ENCODE peak calls at places on chromosomes 3 and 15, in ten cellular contexts. One of them, this sample, is unnamed.

GRCh38 chr3:102741105-102741504 is 306.3 kb downstream of the ZPLD1 start:
- DNase-seq in adrenal gland: no peak
- DNase-seq in foreskin fibroblast: no peak
- DNase-seq in AG04449: no peak
- DNase-seq in GM23338: peak
- DNase-seq in GM12864: no peak
- DNase-seq in fibroblast of the aortic adventitia: no peak
- DNase-seq in cardiac muscle cell: peak
- DNase-seq in AG04450: no peak
- DNase-seq in esophagus squamous epithelium: no peak
- DNase-seq in this sample: no peak

GRCh38 chr3:42101048-42101447 is 9.9 kb downstream of the TRAK1 start:
- DNase-seq in AG04449: peak
- DNase-seq in GM12864: no peak
- DNase-seq in cardiac muscle cell: no peak
- DNase-seq in AG04450: peak
- DNase-seq in adrenal gland: peak
- DNase-seq in esophagus squamous epithelium: no peak
- DNase-seq in GM23338: no peak
- DNase-seq in foreskin fibroblast: peak
- DNase-seq in fibroblast of the aortic adventitia: peak
- DNase-seq in this sample: no peak

GRCh38 chr15:77568014-77568959 is 64.4 kb downstream of the LINGO1 start:
- DNase-seq in GM23338: no peak
- DNase-seq in AG04449: no peak
- DNase-seq in fibroblast of the aortic adventitia: no peak
- DNase-seq in adrenal gland: no peak
- DNase-seq in foreskin fibroblast: no peak
- DNase-seq in esophagus squamous epithelium: no peak
- DNase-seq in cardiac muscle cell: no peak
- DNase-seq in GM12864: no peak
- DNase-seq in AG04450: no peak
- DNase-seq in this sample: no peak

GRCh38 chr15:24761704-24762302 is 86.2 kb downstream of the NPAP1 start:
- DNase-seq in fibroblast of the aortic adventitia: peak
- DNase-seq in GM12864: no peak
- DNase-seq in esophagus squamous epithelium: no peak
- DNase-seq in cardiac muscle cell: no peak
- DNase-seq in AG04450: no peak
- DNase-seq in foreskin fibroblast: no peak
- DNase-seq in GM23338: peak
- DNase-seq in adrenal gland: no peak
- DNase-seq in AG04449: no peak
- DNase-seq in this sample: no peak

GRCh38 chr15:40963201-40963600 is 9.9 kb downstream of the CHAC1 start:
- DNase-seq in cardiac muscle cell: no peak
- DNase-seq in fibroblast of the aortic adventitia: no peak
- DNase-seq in foreskin fibroblast: no peak
- DNase-seq in esophagus squamous epithelium: no peak
- DNase-seq in adrenal gland: no peak
- DNase-seq in GM12864: no peak
- DNase-seq in AG04449: no peak
- DNase-seq in GM23338: no peak
- DNase-seq in AG04450: no peak
- DNase-seq in this sample: no peak

GRCh38 chr3:72050048-72050632 is 265.2 kb upstream of the PROK2 start:
- DNase-seq in AG04449: no peak
- DNase-seq in cardiac muscle cell: no peak
- DNase-seq in esophagus squamous epithelium: no peak
- DNase-seq in AG04450: no peak
- DNase-seq in adrenal gland: no peak
- DNase-seq in fibroblast of the aortic adventitia: no peak
- DNase-seq in GM23338: no peak
- DNase-seq in GM12864: no peak
- DNase-seq in foreskin fibroblast: no peak
- DNase-seq in this sample: no peak

GRCh38 chr3:123347691-123348264 is 101.1 kb downstream of the ADCY5 start:
- DNase-seq in AG04450: no peak
- DNase-seq in esophagus squamous epithelium: no peak
- DNase-seq in GM23338: peak
- DNase-seq in cardiac muscle cell: no peak
- DNase-seq in AG04449: no peak
- DNase-seq in GM12864: no peak
- DNase-seq in fibroblast of the aortic adventitia: no peak
- DNase-seq in foreskin fibroblast: no peak
- DNase-seq in adrenal gland: no peak
- DNase-seq in this sample: no peak

GRCh38 chr3:61669676-61670299 is 108.4 kb downstream of the PTPRG start:
- DNase-seq in adrenal gland: no peak
- DNase-seq in esophagus squamous epithelium: no peak
- DNase-seq in AG04450: no peak
- DNase-seq in GM12864: no peak
- DNase-seq in fibroblast of the aortic adventitia: no peak
- DNase-seq in foreskin fibroblast: no peak
- DNase-seq in cardiac muscle cell: no peak
- DNase-seq in AG04449: no peak
- DNase-seq in GM23338: no peak
- DNase-seq in this sample: no peak

GRCh38 chr3:133930341-133930933 is 34.8 kb upstream of the RAB6B start:
- DNase-seq in esophagus squamous epithelium: no peak
- DNase-seq in cardiac muscle cell: peak
- DNase-seq in GM12864: no peak
- DNase-seq in AG04450: no peak
- DNase-seq in adrenal gland: no peak
- DNase-seq in GM23338: peak
- DNase-seq in fibroblast of the aortic adventitia: peak
- DNase-seq in AG04449: peak
- DNase-seq in foreskin fibroblast: peak
- DNase-seq in this sample: no peak

GRCh38 chr3:58325525-58325992 is 7.1 kb upstream of the PXK start:
- DNase-seq in AG04449: no peak
- DNase-seq in cardiac muscle cell: no peak
- DNase-seq in adrenal gland: no peak
- DNase-seq in esophagus squamous epithelium: no peak
- DNase-seq in foreskin fibroblast: no peak
- DNase-seq in fibroblast of the aortic adventitia: peak
- DNase-seq in GM23338: no peak
- DNase-seq in AG04450: no peak
- DNase-seq in GM12864: no peak
- DNase-seq in this sample: no peak

GRCh38 chr3:156678216-156678615 is 3.8 kb downstream of the TIPARP start:
- DNase-seq in cardiac muscle cell: no peak
- DNase-seq in AG04450: no peak
- DNase-seq in fibroblast of the aortic adventitia: no peak
- DNase-seq in GM23338: no peak
- DNase-seq in esophagus squamous epithelium: no peak
- DNase-seq in GM12864: no peak
- DNase-seq in adrenal gland: no peak
- DNase-seq in foreskin fibroblast: no peak
- DNase-seq in AG04449: no peak
- DNase-seq in this sample: no peak

GRCh38 chr15:82139823-82140268 is 94.0 kb upstream of the MEX3B start:
- DNase-seq in foreskin fibroblast: peak
- DNase-seq in cardiac muscle cell: peak
- DNase-seq in esophagus squamous epithelium: no peak
- DNase-seq in fibroblast of the aortic adventitia: peak
- DNase-seq in adrenal gland: no peak
- DNase-seq in GM12864: no peak
- DNase-seq in AG04449: no peak
- DNase-seq in AG04450: no peak
- DNase-seq in GM23338: peak
- DNase-seq in this sample: no peak

GRCh38 chr3:124767691-124768090 is 37.4 kb downstream of the UMPS start:
- DNase-seq in cardiac muscle cell: no peak
- DNase-seq in esophagus squamous epithelium: no peak
- DNase-seq in AG04449: no peak
- DNase-seq in AG04450: no peak
- DNase-seq in adrenal gland: no peak
- DNase-seq in GM23338: no peak
- DNase-seq in GM12864: no peak
- DNase-seq in foreskin fibroblast: no peak
- DNase-seq in fibroblast of the aortic adventitia: no peak
- DNase-seq in this sample: no peak

GRCh38 chr3:30352919-30353318 is 253.5 kb upstream of the TGFBR2 start:
- DNase-seq in adrenal gland: no peak
- DNase-seq in fibroblast of the aortic adventitia: no peak
- DNase-seq in esophagus squamous epithelium: no peak
- DNase-seq in cardiac muscle cell: no peak
- DNase-seq in foreskin fibroblast: no peak
- DNase-seq in AG04449: no peak
- DNase-seq in AG04450: no peak
- DNase-seq in GM12864: no peak
- DNase-seq in GM23338: no peak
- DNase-seq in this sample: no peak

GRCh38 chr3:122758877-122759670 is 34.6 kb downstream of the HSPBAP1 start:
- DNase-seq in AG04449: no peak
- DNase-seq in adrenal gland: no peak
- DNase-seq in foreskin fibroblast: peak
- DNase-seq in GM23338: no peak
- DNase-seq in GM12864: no peak
- DNase-seq in AG04450: no peak
- DNase-seq in esophagus squamous epithelium: no peak
- DNase-seq in fibroblast of the aortic adventitia: no peak
- DNase-seq in cardiac muscle cell: no peak
- DNase-seq in this sample: no peak

GRCh38 chr3:42498791-42499477 is 3.5 kb upstream of the VIPR1 start:
- DNase-seq in GM23338: no peak
- DNase-seq in GM12864: no peak
- DNase-seq in esophagus squamous epithelium: no peak
- DNase-seq in cardiac muscle cell: no peak
- DNase-seq in adrenal gland: no peak
- DNase-seq in AG04450: no peak
- DNase-seq in foreskin fibroblast: no peak
- DNase-seq in fibroblast of the aortic adventitia: no peak
- DNase-seq in AG04449: no peak
- DNase-seq in this sample: no peak

GRCh38 chr3:47227678-47228077 is 54.9 kb downstream of the KIF9 start:
- DNase-seq in GM12864: peak
- DNase-seq in foreskin fibroblast: no peak
- DNase-seq in adrenal gland: peak
- DNase-seq in GM23338: no peak
- DNase-seq in cardiac muscle cell: no peak
- DNase-seq in AG04449: no peak
- DNase-seq in fibroblast of the aortic adventitia: peak
- DNase-seq in AG04450: no peak
- DNase-seq in esophagus squamous epithelium: no peak
- DNase-seq in this sample: no peak

GRCh38 chr3:64399205-64399800 is 174.0 kb upstream of the PRICKLE2 start:
- DNase-seq in cardiac muscle cell: peak
- DNase-seq in GM12864: no peak
- DNase-seq in adrenal gland: peak
- DNase-seq in AG04449: no peak
- DNase-seq in esophagus squamous epithelium: no peak
- DNase-seq in fibroblast of the aortic adventitia: peak
- DNase-seq in foreskin fibroblast: peak
- DNase-seq in AG04450: peak
- DNase-seq in GM23338: peak
- DNase-seq in this sample: peak

GRCh38 chr15:69271217-69271616 is 27.5 kb upstream of the PAQR5 start:
- DNase-seq in AG04449: no peak
- DNase-seq in GM12864: no peak
- DNase-seq in fibroblast of the aortic adventitia: no peak
- DNase-seq in AG04450: no peak
- DNase-seq in GM23338: peak
- DNase-seq in foreskin fibroblast: no peak
- DNase-seq in cardiac muscle cell: no peak
- DNase-seq in adrenal gland: no peak
- DNase-seq in esophagus squamous epithelium: no peak
- DNase-seq in this sample: no peak

DNA sequence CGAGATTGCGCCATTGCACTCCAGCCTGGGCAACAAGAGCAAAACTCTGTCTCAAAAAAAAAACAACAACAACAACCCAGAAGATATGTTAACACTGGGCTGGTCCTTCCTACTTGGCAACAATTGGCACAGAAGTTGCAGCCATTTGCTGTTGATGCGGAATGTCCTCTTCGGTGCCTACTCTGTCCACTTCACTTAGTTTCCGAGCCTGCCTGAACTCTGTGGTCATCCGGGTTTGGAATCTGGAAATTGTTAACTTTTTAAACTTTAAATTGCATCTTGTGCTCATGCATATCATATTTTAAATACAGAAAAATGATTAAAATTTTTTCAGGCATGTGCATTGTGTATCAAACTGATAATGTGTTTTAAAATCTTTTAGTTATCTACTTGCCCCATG is 81.5 kb downstream of the FNDC3B start:
- DNase-seq in cardiac muscle cell: no peak
- DNase-seq in foreskin fibroblast: no peak
- DNase-seq in esophagus squamous epithelium: no peak
- DNase-seq in adrenal gland: no peak
- DNase-seq in AG04450: no peak
- DNase-seq in GM23338: no peak
- DNase-seq in GM12864: no peak
- DNase-seq in fibroblast of the aortic adventitia: no peak
- DNase-seq in AG04449: no peak
- DNase-seq in this sample: no peak
- H3K4me3 ChIP-seq in cardiac muscle cell: no peak
- H3K4me3 ChIP-seq in foreskin fibroblast: no peak
- H3K4me3 ChIP-seq in esophagus squamous epithelium: no peak
- H3K4me3 ChIP-seq in adrenal gland: no peak
- H3K4me3 ChIP-seq in AG04450: no peak
- H3K4me3 ChIP-seq in GM23338: no peak
- H3K4me3 ChIP-seq in GM12864: no peak
- H3K4me3 ChIP-seq in fibroblast of the aortic adventitia: no peak
- H3K4me3 ChIP-seq in AG04449: no peak
- H3K4me3 ChIP-seq in this sample: no peak

GRCh38 chr3:114336122-114336697 is 42.4 kb downstream of the TIGIT start:
- DNase-seq in esophagus squamous epithelium: no peak
- DNase-seq in cardiac muscle cell: no peak
- DNase-seq in foreskin fibroblast: no peak
- DNase-seq in AG04449: no peak
- DNase-seq in GM23338: no peak
- DNase-seq in GM12864: no peak
- DNase-seq in AG04450: no peak
- DNase-seq in adrenal gland: no peak
- DNase-seq in fibroblast of the aortic adventitia: peak
- DNase-seq in this sample: no peak
- TF ChIP-seq CTCF in esophagus squamous epithelium: no peak
- TF ChIP-seq CTCF in cardiac muscle cell: peak
- TF ChIP-seq CTCF in foreskin fibroblast: peak
- TF ChIP-seq CTCF in AG04449: peak
- TF ChIP-seq CTCF in GM23338: no peak
- TF ChIP-seq CTCF in GM12864: peak
- TF ChIP-seq CTCF in AG04450: peak
- TF ChIP-seq CTCF in adrenal gland: peak
- TF ChIP-seq CTCF in fibroblast of the aortic adventitia: peak
- TF ChIP-seq CTCF in this sample: peak

GRCh38 chr15:79130535-79131130 is 40.1 kb upstream of the RASGRF1 start:
- DNase-seq in AG04449: no peak
- DNase-seq in GM12864: no peak
- DNase-seq in GM23338: peak
- DNase-seq in AG04450: no peak
- DNase-seq in cardiac muscle cell: no peak
- DNase-seq in foreskin fibroblast: no peak
- DNase-seq in esophagus squamous epithelium: no peak
- DNase-seq in adrenal gland: no peak
- DNase-seq in fibroblast of the aortic adventitia: no peak
- DNase-seq in this sample: no peak
- H3K4me3 ChIP-seq in AG04449: no peak
- H3K4me3 ChIP-seq in GM12864: no peak
- H3K4me3 ChIP-seq in GM23338: no peak
- H3K4me3 ChIP-seq in AG04450: no peak
- H3K4me3 ChIP-seq in cardiac muscle cell: no peak
- H3K4me3 ChIP-seq in foreskin fibroblast: no peak
- H3K4me3 ChIP-seq in esophagus squamous epithelium: no peak
- H3K4me3 ChIP-seq in adrenal gland: no peak
- H3K4me3 ChIP-seq in fibroblast of the aortic adventitia: no peak
- H3K4me3 ChIP-seq in this sample: no peak

GRCh38 chr3:183092256-183092655 is 7.0 kb downstream of the MCCC1 start:
- DNase-seq in esophagus squamous epithelium: no peak
- DNase-seq in AG04449: no peak
- DNase-seq in cardiac muscle cell: no peak
- DNase-seq in foreskin fibroblast: no peak
- DNase-seq in fibroblast of the aortic adventitia: no peak
- DNase-seq in GM12864: no peak
- DNase-seq in adrenal gland: no peak
- DNase-seq in AG04450: no peak
- DNase-seq in GM23338: no peak
- DNase-seq in this sample: no peak
- TF ChIP-seq CTCF in esophagus squamous epithelium: no peak
- TF ChIP-seq CTCF in AG04449: no peak
- TF ChIP-seq CTCF in cardiac muscle cell: no peak
- TF ChIP-seq CTCF in foreskin fibroblast: no peak
- TF ChIP-seq CTCF in fibroblast of the aortic adventitia: no peak
- TF ChIP-seq CTCF in GM12864: no peak
- TF ChIP-seq CTCF in adrenal gland: no peak
- TF ChIP-seq CTCF in AG04450: no peak
- TF ChIP-seq CTCF in GM23338: no peak
- TF ChIP-seq CTCF in this sample: no peak